ENCODE peak calls at places on chromosome 19, in five cellular contexts. F is amniotic epithelial cell, I is EL, J is posterior cingulate gyrus, B is mucosa of descending colon. U is an unnamed sample.

GRCh38 chr19:1269478-1270167 is 491 bp downstream of the CIRBP start:
- DNase-seq in F (peak; percentile 73), I (peak; percentile 86), J (peak; percentile 75), B (peak; percentile 86), U (peak; percentile 90)

GRCh38 chr19:14005381-14006084 is 587 bp downstream of the RFX1 start:
- DNase-seq in F (peak; percentile 77), I (peak; percentile 85), J (peak; percentile 77), B (peak; percentile 95), U (peak; percentile 87)

GRCh38 chr19:12194827-12195500 is 32.1 kb downstream of the ZNF136 start:
- DNase-seq in F (peak; percentile 4), I (no peak), J (peak; percentile 90), B (peak; percentile 92), U (peak; percentile 91)

GRCh38 chr19:1183543-1184172 is 9.6 kb upstream of the SBNO2 start:
- DNase-seq in F (no peak), I (peak; percentile 88), J (no peak), B (no peak), U (no peak)

GRCh38 chr19:12000152-12000981 is 35.1 kb downstream of the ZNF433 start:
- DNase-seq in F (no peak), I (peak; percentile 20), J (no peak), B (no peak), U (no peak)

GRCh38 chr19:47209323-47210179 is 21.4 kb downstream of the BBC3 start:
- DNase-seq in F (no peak), I (no peak), J (no peak), B (no peak), U (no peak)

GRCh38 chr19:38706792-38707511 is 37.3 kb downstream of the CAPN12 start:
- DNase-seq in F (no peak), I (no peak), J (no peak), B (no peak), U (no peak)

GRCh38 chr19:48421548-48421947 is 24.2 kb upstream of the GRWD1 start:
- DNase-seq in F (no peak), I (no peak), J (no peak), B (no peak), U (no peak)

GRCh38 chr19:38559428-38560401 is 58.0 kb downstream of the MAP4K1 start:
- DNase-seq in F (peak; percentile 31), I (peak; percentile 26), J (no peak), B (no peak), U (no peak)

GRCh38 chr19:27675771-27676170 is 1537.2 kb downstream of the UQCRFS1 start:
- DNase-seq in F (no peak), I (no peak), J (no peak), B (no peak), U (no peak)

GRCh38 chr19:40517248-40517647 is 50.4 kb downstream of the SPTBN4 start:
- DNase-seq in F (no peak), I (no peak), J (no peak), B (no peak), U (no peak)

GRCh38 chr19:29120471-29120870 is 92.5 kb downstream of the UQCRFS1 start:
- DNase-seq in F (no peak), I (no peak), J (no peak), B (no peak), U (no peak)

GRCh38 chr19:58182577-58182988 is 278 bp upstream of the ZNF274 start:
- DNase-seq in F (no peak), I (no peak), J (no peak), B (no peak), U (no peak)

GRCh38 chr19:33300016-33300981 is 2.0 kb downstream of the CEBPA start:
- DNase-seq in F (no peak), I (no peak), J (no peak), B (no peak), U (no peak)

GRCh38 chr19:10533656-10534386 is 9.9 kb upstream of the ATG4D start:
- DNase-seq in F (peak; percentile 100), I (peak; percentile 86), J (no peak), B (no peak), U (no peak)

GRCh38 chr19:45254044-45254531 is 3.0 kb downstream of the MARK4 start:
- DNase-seq in F (no peak), I (no peak), J (no peak), B (no peak), U (no peak)

GRCh38 chr19:18496167-18496979 is 25.5 kb downstream of the ELL start:
- DNase-seq in F (peak; percentile 78), I (peak; percentile 87), J (no peak), B (peak; percentile 67), U (no peak)

GRCh38 chr19:8194528-8195275 is 14.5 kb upstream of the CERS4 start:
- DNase-seq in F (no peak), I (no peak), J (no peak), B (peak; percentile 33), U (no peak)

GRCh38 chr19:43446746-43447489 is 18.5 kb downstream of the LYPD3 start:
- DNase-seq in F (peak; percentile 55), I (peak; percentile 73), J (peak; percentile 84), B (peak; percentile 77), U (peak; percentile 80)

GRCh38 chr19:45473366-45474190 is 5.8 kb downstream of the FOSB start:
- DNase-seq in F (no peak), I (no peak), J (no peak), B (no peak), U (no peak)

GRCh38 chr19:33752018-33752790 is 44.5 kb upstream of the KCTD15 start:
- DNase-seq in F (no peak), I (no peak), J (no peak), B (no peak), U (no peak)

GRCh38 chr19:42850981-42851717 is 28.4 kb downstream of the PSG1 start:
- DNase-seq in F (peak; percentile 92), I (peak; percentile 99), J (no peak), B (peak; percentile 4), U (peak; percentile 80)

GRCh38 chr19:48754950-48755645 is at the start of gene FGF21:
- DNase-seq in F (no peak), I (peak; percentile 13), J (no peak), B (no peak), U (no peak)

GRCh38 chr19:40305403-40305802 is 20.3 kb upstream of the AKT2 start:
- DNase-seq in F (peak; percentile 87), I (peak; percentile 80), J (peak; percentile 82), B (peak; percentile 65), U (peak; percentile 78)

GRCh38 chr19:40671404-40671803 is 19.0 kb downstream of the NUMBL start:
- DNase-seq in F (no peak), I (no peak), J (peak; percentile 67), B (no peak), U (no peak)